ENCODE peak calls at places on chromosome X, in four cellular contexts. One of them, this sample, is unnamed.

GRCh38 chrX:14802943-14803710 is 69.7 kb downstream of the FANCB start:
- DNase-seq in BJ: no peak
- DNase-seq in endodermal cell: no peak
- DNase-seq in H9: no peak
- DNase-seq in this sample: no peak

GRCh38 chrX:53713987-53714579 is 27.6 kb upstream of the HUWE1 start:
- DNase-seq in BJ: no peak
- DNase-seq in endodermal cell: no peak
- DNase-seq in H9: no peak
- DNase-seq in this sample: no peak

GRCh38 chrX:107729558-107730297 is 45.9 kb downstream of the TSC22D3 start:
- DNase-seq in BJ: no peak
- DNase-seq in endodermal cell: peak
- DNase-seq in H9: peak
- DNase-seq in this sample: peak

GRCh38 chrX:136856527-136856926 is 24.0 kb downstream of the RBMX start:
- DNase-seq in BJ: no peak
- DNase-seq in endodermal cell: no peak
- DNase-seq in H9: no peak
- DNase-seq in this sample: no peak

GRCh38 chrX:97399400-97399799 is 515.7 kb downstream of the RPA4 start:
- DNase-seq in BJ: peak
- DNase-seq in endodermal cell: no peak
- DNase-seq in H9: no peak
- DNase-seq in this sample: no peak

GRCh38 chrX:120293015-120293414 is 18.2 kb downstream of the TMEM255A start:
- DNase-seq in BJ: no peak
- DNase-seq in endodermal cell: no peak
- DNase-seq in H9: no peak
- DNase-seq in this sample: no peak

GRCh38 chrX:9355739-9356138 is 109.1 kb upstream of the TBL1X start:
- DNase-seq in BJ: no peak
- DNase-seq in endodermal cell: no peak
- DNase-seq in H9: no peak
- DNase-seq in this sample: no peak

GRCh38 chrX:142156567-142156966 is 48.5 kb downstream of the MAGEC2 start:
- DNase-seq in BJ: no peak
- DNase-seq in endodermal cell: peak
- DNase-seq in H9: peak
- DNase-seq in this sample: peak

GRCh38 chrX:71107762-71108360 is 1.3 kb upstream of the CXorf65 start:
- DNase-seq in BJ: no peak
- DNase-seq in endodermal cell: no peak
- DNase-seq in H9: no peak
- DNase-seq in this sample: peak

DNA sequence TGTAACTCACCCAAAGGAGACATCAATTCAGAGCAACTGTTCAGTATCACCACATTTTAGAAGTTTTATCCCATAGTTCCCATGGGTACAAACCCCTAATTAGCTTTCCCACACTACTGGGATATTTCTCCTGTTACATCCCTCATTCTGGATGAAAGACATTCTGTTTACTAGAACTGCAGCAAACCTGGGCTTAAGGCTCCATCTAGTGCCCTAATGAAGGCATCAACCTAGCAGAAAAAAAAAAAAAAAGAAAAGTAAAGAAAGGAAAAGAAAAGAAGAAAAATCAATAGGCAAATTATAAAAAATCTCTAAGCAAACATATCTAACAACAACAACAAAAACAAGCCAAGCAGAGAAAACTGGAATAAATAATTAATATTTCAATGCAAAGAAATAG is 133.7 kb upstream of the CPXCR1 start:
- DNase-seq in BJ: no peak
- DNase-seq in endodermal cell: peak
- DNase-seq in H9: peak
- DNase-seq in this sample: peak
- TF ChIP-seq CTCF in BJ: no peak
- TF ChIP-seq CTCF in endodermal cell: peak
- TF ChIP-seq CTCF in H9: peak
- TF ChIP-seq CTCF in this sample: peak

GRCh38 chrX:150980711-150981110 is 2.4 kb upstream of the HMGB3 start:
- DNase-seq in BJ: no peak
- DNase-seq in endodermal cell: no peak
- DNase-seq in H9: no peak
- DNase-seq in this sample: no peak

GRCh38 chrX:150982786-150983525 is at the start of gene HMGB3:
- DNase-seq in BJ: peak
- DNase-seq in endodermal cell: peak
- DNase-seq in H9: peak
- DNase-seq in this sample: peak

GRCh38 chrX:150982235-150982785 is 825 bp upstream of the HMGB3 start:
- DNase-seq in BJ: no peak
- DNase-seq in endodermal cell: no peak
- DNase-seq in H9: no peak
- DNase-seq in this sample: no peak

GRCh38 chrX:150984164-150984824 is 1.2 kb downstream of the HMGB3 start:
- DNase-seq in BJ: no peak
- DNase-seq in endodermal cell: no peak
- DNase-seq in H9: no peak
- DNase-seq in this sample: peak

DNA sequence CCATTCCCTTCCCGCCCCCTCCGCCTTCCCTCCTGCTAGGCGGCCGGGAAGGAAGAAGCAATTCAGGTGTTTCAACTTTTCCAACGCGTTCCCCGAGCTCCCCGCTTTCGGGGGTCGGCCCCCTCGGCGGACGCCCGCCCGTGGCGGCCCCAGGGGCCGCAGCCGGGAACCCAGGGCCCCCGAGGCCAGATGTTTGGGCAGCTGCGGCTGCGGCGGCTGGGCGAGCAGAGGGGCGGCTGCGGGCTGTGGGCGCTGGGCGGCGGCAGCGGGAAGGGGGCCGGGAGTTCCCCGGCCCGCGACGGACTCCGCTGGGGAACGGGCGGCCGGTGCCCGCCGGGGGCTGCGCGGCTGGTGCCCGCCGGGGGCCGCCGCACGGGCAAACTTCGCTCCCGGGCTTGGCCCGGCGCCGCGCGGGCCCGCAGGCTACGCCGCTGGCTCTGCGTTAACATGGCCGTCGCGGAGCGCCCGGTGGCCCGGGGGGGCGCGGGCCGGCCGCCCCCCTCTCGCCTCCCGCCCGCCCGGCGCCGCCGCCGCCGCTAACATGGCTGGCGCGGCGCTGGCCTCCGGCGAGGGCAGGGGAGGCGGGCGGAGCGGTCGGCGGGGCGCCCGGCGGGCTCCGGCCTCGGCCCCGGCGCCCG is 510 bp downstream of the HMGB3 start:
- DNase-seq in BJ: no peak
- DNase-seq in endodermal cell: no peak
- DNase-seq in H9: no peak
- DNase-seq in this sample: peak
- TF ChIP-seq CTCF in BJ: no peak
- TF ChIP-seq CTCF in endodermal cell: no peak
- TF ChIP-seq CTCF in H9: no peak
- TF ChIP-seq CTCF in this sample: no peak

GRCh38 chrX:82218361-82218760 is 1016.5 kb downstream of the SH3BGRL start:
- DNase-seq in BJ: no peak
- DNase-seq in endodermal cell: peak
- DNase-seq in H9: no peak
- DNase-seq in this sample: no peak
- TF ChIP-seq CTCF in BJ: no peak
- TF ChIP-seq CTCF in endodermal cell: peak
- TF ChIP-seq CTCF in H9: peak
- TF ChIP-seq CTCF in this sample: peak

GRCh38 chrX:133054761-133055385 is 42.0 kb downstream of the USP26 start:
- DNase-seq in BJ: no peak
- DNase-seq in endodermal cell: no peak
- DNase-seq in H9: no peak
- DNase-seq in this sample: no peak
- TF ChIP-seq CTCF in BJ: no peak
- TF ChIP-seq CTCF in endodermal cell: no peak
- TF ChIP-seq CTCF in H9: no peak
- TF ChIP-seq CTCF in this sample: no peak

GRCh38 chrX:34891391-34891790 is 51.2 kb upstream of the FAM47B start:
- DNase-seq in BJ: no peak
- DNase-seq in endodermal cell: no peak
- DNase-seq in H9: no peak
- DNase-seq in this sample: no peak

DNA sequence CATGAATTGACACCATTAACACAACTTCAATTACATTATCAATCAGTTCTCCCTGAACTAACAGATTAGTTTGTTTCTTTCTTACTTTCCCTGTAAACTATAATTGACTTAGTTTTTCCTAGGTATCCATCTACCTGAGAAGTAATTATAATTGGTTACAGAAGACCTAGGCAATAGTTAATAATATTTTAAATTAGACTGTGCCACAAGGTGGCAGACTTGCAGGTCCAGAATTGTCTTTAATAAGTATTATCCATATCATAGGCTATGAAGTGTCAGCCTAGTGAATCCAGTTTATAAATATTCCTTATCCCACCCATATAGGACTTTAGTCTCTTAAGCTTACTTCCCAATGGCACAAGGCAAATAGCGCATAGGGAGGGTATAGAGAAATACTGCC is 48.9 kb upstream of the FAM47B start:
- DNase-seq in BJ: no peak
- DNase-seq in endodermal cell: no peak
- DNase-seq in H9: no peak
- DNase-seq in this sample: no peak
- TF ChIP-seq CTCF in BJ: peak
- TF ChIP-seq CTCF in endodermal cell: peak
- TF ChIP-seq CTCF in H9: peak
- TF ChIP-seq CTCF in this sample: no peak

GRCh38 chrX:1244164-1245076 is 24.2 kb upstream of the CSF2RA start:
- DNase-seq in BJ: no peak
- DNase-seq in endodermal cell: peak
- DNase-seq in H9: peak
- DNase-seq in this sample: peak
- TF ChIP-seq CTCF in BJ: peak
- TF ChIP-seq CTCF in endodermal cell: peak
- TF ChIP-seq CTCF in H9: peak
- TF ChIP-seq CTCF in this sample: no peak

GRCh38 chrX:17160971-17161370 is 214.0 kb upstream of the NHS start:
- DNase-seq in BJ: no peak
- DNase-seq in endodermal cell: no peak
- DNase-seq in H9: no peak
- DNase-seq in this sample: no peak
- TF ChIP-seq CTCF in BJ: peak
- TF ChIP-seq CTCF in endodermal cell: peak
- TF ChIP-seq CTCF in H9: peak
- TF ChIP-seq CTCF in this sample: no peak

DNA sequence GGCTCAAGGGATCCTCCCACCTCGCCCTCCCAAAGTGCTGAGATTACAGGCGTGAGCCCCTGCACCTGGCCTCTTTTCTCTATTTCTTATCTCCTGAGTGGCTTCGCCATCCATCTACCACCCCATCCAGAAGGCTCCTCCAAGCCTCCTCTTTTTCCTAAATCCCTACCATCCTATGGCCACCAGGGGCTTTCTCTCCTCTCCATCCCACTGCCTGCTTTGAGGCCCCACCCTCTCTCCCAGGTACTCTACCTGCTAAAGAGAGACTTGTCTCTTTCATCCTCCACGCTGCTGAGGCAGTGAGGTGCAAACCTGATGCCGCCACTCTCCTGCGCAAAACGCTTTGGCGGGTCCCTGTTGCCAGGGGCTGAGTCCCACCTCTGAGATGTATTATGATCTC is 7.0 kb downstream of the RS1 start:
- DNase-seq in BJ: no peak
- DNase-seq in endodermal cell: peak
- DNase-seq in H9: peak
- DNase-seq in this sample: no peak
- TF ChIP-seq CTCF in BJ: no peak
- TF ChIP-seq CTCF in endodermal cell: peak
- TF ChIP-seq CTCF in H9: peak
- TF ChIP-seq CTCF in this sample: no peak

DNA sequence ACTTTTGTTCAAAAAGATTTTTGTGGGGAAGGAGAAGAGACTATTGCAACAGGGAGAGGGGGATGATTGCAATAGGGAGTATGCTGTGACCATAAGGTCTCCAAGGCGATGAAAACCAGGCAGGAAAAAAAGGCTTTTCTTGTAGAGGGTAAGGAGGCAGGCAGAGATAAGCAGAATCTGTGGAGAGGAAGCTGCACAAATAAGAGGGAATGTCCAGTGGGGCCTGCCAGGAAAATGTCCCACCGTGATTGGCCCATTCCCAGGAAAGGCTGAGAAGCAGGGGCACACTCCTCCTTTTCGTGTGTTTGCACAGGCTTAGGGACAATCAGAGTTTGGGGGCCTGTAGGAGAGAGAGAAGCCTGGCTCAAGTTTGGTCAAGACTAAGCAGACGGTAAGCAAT is 29.1 kb downstream of the SPACA5 start:
- DNase-seq in BJ: no peak
- DNase-seq in endodermal cell: no peak
- DNase-seq in H9: no peak
- DNase-seq in this sample: no peak
- TF ChIP-seq CTCF in BJ: no peak
- TF ChIP-seq CTCF in endodermal cell: no peak
- TF ChIP-seq CTCF in H9: no peak
- TF ChIP-seq CTCF in this sample: no peak

GRCh38 chrX:131762802-131763234 is 218.9 kb downstream of the OR13H1 start:
- DNase-seq in BJ: no peak
- DNase-seq in endodermal cell: no peak
- DNase-seq in H9: no peak
- DNase-seq in this sample: no peak
- TF ChIP-seq CTCF in BJ: no peak
- TF ChIP-seq CTCF in endodermal cell: peak
- TF ChIP-seq CTCF in H9: no peak
- TF ChIP-seq CTCF in this sample: no peak